ENCODE peak calls at places on chromosomes 5 and 9, in four cellular contexts. T is CD8-positive, alpha-beta T cell; C is GM12865; O is natural killer cell. I is an unnamed sample.

GRCh38 chr9:133120343-133121199 is 469 bp downstream of the RALGDS start:
- DNase-seq in T (peak; percentile 38), C (no peak), O (no peak), I (no peak)

GRCh38 chr5:14675309-14675708 is 10.8 kb downstream of the OTULIN start:
- DNase-seq in T (no peak), C (no peak), O (no peak), I (no peak)

GRCh38 chr5:37892571-37892970 is 52.7 kb upstream of the GDNF start:
- DNase-seq in T (no peak), C (no peak), O (no peak), I (no peak)

GRCh38 chr5:92653730-92654461 is 927.1 kb downstream of the NR2F1-AS1 start:
- DNase-seq in T (no peak), C (no peak), O (no peak), I (no peak)

GRCh38 chr9:34256104-34256503 is 73.0 kb downstream of the KIF24 start:
- DNase-seq in T (no peak), C (no peak), O (no peak), I (no peak)

GRCh38 chr5:147857302-147858129 is 21.0 kb upstream of the SCGB3A2 start:
- DNase-seq in T (peak; percentile 40), C (peak; percentile 61), O (peak; percentile 30), I (peak; percentile 56)

GRCh38 chr5:150108711-150109605 is 22.6 kb upstream of the CSF1R start:
- DNase-seq in T (no peak), C (no peak), O (no peak), I (no peak)

GRCh38 chr5:176822426-176823075 is 12.2 kb downstream of the UNC5A start:
- DNase-seq in T (no peak), C (no peak), O (no peak), I (no peak)

GRCh38 chr5:102627311-102627710 is 127.8 kb upstream of the PAM start:
- DNase-seq in T (no peak), C (no peak), O (no peak), I (peak; percentile 33)

GRCh38 chr9:351916-352315 is 137.3 kb downstream of the DOCK8 start:
- DNase-seq in T (no peak), C (no peak), O (no peak), I (no peak)

GRCh38 chr5:91257301-91257700 is 125.8 kb downstream of the ARRDC3 start:
- DNase-seq in T (no peak), C (no peak), O (no peak), I (no peak)

GRCh38 chr5:120544043-120544442 is 79.9 kb downstream of the PRR16 start:
- DNase-seq in T (no peak), C (no peak), O (no peak), I (no peak)

GRCh38 chr9:79465171-79465570 is 106.6 kb upstream of the TLE4 start:
- DNase-seq in T (no peak), C (no peak), O (no peak), I (no peak)

GRCh38 chr9:70567511-70567910 is 153.1 kb upstream of the KLF9 start:
- DNase-seq in T (no peak), C (no peak), O (no peak), I (no peak)

GRCh38 chr5:109196486-109196885 is 213.3 kb downstream of the PJA2 start:
- DNase-seq in T (no peak), C (no peak), O (no peak), I (no peak)

GRCh38 chr9:109092587-109092986 is 27.2 kb downstream of the TMEM245 start:
- DNase-seq in T (no peak), C (no peak), O (no peak), I (no peak)

DNA sequence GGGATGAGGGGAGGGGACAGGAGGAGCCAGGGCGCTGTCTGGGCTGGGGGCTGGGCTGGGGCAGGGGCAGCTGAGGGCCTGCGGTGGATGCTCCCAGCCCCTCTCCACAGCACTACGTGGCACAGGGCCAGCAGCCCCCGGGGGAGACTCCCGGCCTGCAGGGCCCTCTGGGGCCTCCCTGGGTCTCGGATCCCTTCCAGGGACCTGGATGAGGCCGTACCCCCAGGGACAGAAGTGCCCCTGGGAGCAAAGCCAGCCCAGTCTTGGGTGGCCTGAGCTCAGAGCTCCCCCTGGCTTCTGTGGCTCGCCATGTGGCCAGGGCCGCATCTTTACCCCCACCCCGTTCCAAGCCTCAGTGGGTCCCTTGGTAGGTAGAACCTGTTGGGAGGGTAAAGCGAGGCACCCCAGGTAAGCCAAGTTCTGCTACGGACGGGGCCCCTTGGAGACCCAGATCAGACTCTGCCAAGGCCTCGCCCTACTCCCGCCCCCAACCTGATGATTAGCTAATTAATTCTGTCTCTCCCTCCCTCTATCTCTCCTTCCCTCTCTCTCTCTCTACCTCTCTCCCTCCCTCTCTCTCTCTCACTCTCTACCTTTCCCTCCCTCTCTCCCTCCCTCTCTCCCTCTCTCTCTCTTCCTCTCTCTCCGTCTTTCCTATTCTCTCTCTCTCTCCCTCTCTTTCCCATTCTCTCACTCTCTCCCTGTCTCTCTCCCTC is 24.3 kb downstream of the KCNT1 start:
- DNase-seq in T (no peak), C (no peak), O (no peak), I (no peak)
- TF ChIP-seq CTCF in T (no peak), C (no peak), O (no peak), I (peak; percentile 20)

DNA sequence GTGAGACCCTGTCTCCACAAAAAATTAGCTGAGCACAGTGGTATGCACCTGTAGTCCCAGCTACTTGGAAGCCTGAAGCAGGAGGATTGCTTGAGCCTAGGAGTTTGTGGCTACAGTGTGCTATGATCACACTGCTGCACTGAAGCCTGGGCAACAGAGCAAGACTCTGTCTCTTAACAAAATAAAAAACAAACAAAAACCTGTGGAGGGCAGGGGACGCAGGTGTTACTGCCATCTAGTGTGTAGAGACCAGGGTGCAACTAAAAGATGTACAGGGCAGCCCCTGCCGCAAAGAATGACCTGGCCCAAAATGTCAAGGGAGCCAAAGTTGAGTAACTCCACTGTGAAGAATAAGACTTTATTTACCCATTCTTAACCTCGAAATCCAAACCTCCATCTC is 27.1 kb downstream of the ASPN start:
- DNase-seq in T (no peak), C (peak; percentile 23), O (no peak), I (no peak)
- TF ChIP-seq CTCF in T (no peak), C (peak; percentile 26), O (no peak), I (peak; percentile 51)

DNA sequence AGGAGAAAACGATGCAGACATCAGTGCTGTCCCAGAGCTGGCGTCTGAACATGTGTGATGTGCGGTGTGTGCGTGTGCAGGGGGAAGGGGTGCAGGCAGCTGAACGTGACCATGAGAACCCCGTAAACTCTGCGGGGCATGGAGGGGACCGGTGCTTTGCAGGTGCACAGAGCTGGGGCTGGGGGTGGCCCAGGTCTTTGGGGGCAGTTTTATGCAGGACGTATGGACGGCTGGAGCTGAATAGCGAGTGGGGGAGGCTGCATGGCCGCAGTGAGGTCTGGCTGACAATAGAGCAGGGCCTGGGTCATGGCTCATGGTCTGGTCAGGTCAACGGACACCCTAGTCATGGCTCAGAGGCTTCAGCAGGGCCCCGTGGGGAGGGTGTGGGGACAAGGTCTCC is 3.3 kb upstream of the EXOC3 start:
- DNase-seq in T (no peak), C (no peak), O (no peak), I (no peak)
- TF ChIP-seq CTCF in T (no peak), C (no peak), O (no peak), I (no peak)

DNA sequence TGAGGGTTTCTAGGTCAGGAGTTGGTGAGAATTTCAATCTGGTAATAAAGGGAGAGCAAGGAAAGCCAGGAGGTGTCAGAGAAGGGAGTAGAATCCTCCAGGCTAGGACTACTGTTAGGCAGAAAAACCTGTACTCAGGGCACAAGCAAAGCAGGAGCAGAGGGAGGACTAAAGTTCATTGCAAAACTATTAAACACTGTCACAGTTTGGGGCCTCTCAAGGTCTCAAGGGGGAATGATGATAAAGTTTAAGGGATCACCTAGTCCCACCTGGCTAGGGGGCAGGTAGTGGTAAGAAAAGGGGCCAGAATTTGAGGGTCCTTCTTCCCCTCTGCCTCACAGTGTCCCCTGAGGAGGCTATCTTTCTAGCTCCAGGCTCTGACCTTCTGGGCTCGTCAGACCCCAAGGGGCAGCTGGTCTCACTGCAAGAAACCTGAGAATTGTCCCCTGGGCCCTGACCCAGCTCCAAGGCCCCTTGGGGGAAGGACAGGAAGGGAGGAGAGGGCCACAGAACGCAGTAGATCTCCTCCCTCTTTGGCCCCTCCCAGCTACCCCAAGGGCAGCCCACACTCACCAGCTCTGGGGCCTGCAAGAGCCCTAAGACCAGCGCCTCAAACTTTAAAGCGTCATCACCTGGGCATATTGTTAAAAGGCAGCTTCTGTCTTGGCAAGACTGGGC is 984 bp downstream of the CCDC69 start:
- DNase-seq in T (peak; percentile 69), C (peak; percentile 78), O (peak; percentile 43), I (no peak)
- TF ChIP-seq CTCF in T (no peak), C (no peak), O (no peak), I (no peak)

GRCh38 chr5:54480296-54480695 is 24.8 kb downstream of the HSPB3 start:
- DNase-seq in T (no peak), C (no peak), O (no peak), I (no peak)
- TF ChIP-seq CTCF in T (no peak), C (no peak), O (no peak), I (no peak)

GRCh38 chr5:13250450-13251291 is 693.8 kb downstream of the DNAH5 start:
- DNase-seq in T (no peak), C (peak; percentile 5), O (no peak), I (no peak)
- TF ChIP-seq CTCF in T (no peak), C (peak; percentile 58), O (no peak), I (peak; percentile 71)

GRCh38 chr9:10479172-10479571 is 133.6 kb downstream of the PTPRD start:
- DNase-seq in T (no peak), C (no peak), O (no peak), I (no peak)
- TF ChIP-seq CTCF in T (no peak), C (peak; percentile 18), O (no peak), I (peak; percentile 63)

DNA sequence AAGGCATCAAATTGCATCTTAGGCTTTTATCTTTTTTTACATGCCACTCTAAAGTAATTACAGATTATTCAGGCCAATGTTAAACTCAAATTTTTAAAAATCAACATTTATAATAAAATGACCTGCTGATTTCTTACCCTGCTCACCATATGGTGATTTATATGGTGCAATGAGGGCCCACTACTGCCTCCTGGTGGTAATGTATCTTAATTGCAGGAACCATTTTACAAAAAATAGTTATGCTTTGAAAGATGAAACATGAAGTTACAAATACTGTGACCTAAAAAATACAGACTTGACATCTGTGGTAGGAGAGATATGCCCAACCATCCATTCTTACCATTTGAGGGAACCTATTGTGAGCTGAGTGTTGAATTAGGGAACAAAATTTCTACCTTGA is 292.6 kb upstream of the TAS2R1 start:
- DNase-seq in T (no peak), C (no peak), O (no peak), I (no peak)
- TF ChIP-seq CTCF in T (peak; percentile 22), C (peak; percentile 24), O (peak; percentile 21), I (peak; percentile 72)

DNA sequence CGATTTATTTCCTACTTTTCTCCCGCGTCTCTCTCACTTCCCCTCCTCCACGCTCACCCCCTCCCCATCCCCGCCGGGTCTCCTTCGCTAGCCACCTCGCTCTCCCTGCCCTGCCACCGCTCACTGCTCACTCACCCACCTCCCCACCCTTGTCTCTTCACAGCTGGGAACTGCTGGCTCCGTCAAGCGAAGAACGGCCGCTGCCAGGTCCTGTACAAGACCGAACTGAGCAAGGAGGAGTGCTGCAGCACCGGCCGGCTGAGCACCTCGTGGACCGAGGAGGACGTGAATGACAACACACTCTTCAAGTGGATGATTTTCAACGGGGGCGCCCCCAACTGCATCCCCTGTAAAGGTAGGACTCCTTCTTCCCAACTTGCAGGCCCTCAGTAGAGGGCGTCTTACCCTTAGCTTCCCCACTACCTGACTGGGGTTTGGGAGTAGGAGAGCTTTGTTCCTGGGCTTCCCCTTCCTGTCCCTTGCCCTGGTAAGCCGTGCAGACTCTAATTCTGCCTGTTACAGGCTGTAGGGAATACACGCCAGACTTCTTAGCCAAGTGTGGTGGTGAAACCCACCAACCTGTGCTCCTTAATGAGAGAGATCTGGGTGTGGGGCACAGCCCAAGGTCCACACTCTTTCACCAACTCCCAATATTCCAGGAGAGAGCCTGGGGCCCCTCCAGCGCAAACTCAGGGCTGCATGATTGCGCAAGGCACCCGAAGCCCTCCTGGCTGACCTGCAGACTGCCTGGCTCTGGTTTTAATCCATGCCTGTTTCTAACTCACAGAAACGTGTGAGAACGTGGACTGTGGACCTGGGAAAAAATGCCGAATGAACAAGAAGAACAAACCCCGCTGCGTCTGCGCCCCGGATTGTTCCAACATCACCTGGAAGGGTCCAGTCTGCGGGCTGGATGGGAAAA is 2.5 kb downstream of the FST start:
- DNase-seq in T (no peak), C (peak; percentile 29), O (no peak), I (no peak)
- TF ChIP-seq CTCF in T (no peak), C (no peak), O (no peak), I (peak; percentile 30)